ENCODE peak calls at places on chromosomes 13 and 19, in four cellular contexts. X is psoas muscle, U is NCI-H2081, P is GM12891. O is an unnamed sample.

GRCh38 chr19:10417598-10418280 is 2.6 kb upstream of the PDE4A start:
- DNase-seq in X (no peak), U (no peak), P (no peak), O (peak; percentile 35)

GRCh38 chr19:6743714-6744380 is 4.4 kb downstream of the TRIP10 start:
- DNase-seq in X (no peak), U (no peak), P (no peak), O (no peak)

GRCh38 chr19:52188822-52189744 is 769 bp upstream of the PPP2R1A start:
- DNase-seq in X (peak; percentile 79), U (peak; percentile 16), P (no peak), O (no peak)

GRCh38 chr13:77619655-77620054 is 77.8 kb upstream of the SLAIN1 start:
- DNase-seq in X (no peak), U (no peak), P (no peak), O (no peak)

GRCh38 chr13:113559061-113559460 is 25.5 kb upstream of the TFDP1 start:
- DNase-seq in X (no peak), U (no peak), P (no peak), O (no peak)

GRCh38 chr13:114167445-114167844 is 11.6 kb upstream of the CFAP97D2 start:
- DNase-seq in X (no peak), U (no peak), P (no peak), O (no peak)

GRCh38 chr19:18898533-18899408 is 2.8 kb upstream of the CERS1 start:
- DNase-seq in X (no peak), U (no peak), P (no peak), O (peak; percentile 89)

GRCh38 chr19:29806098-29806866 is 5.5 kb upstream of the CCNE1 start:
- DNase-seq in X (peak; percentile 45), U (peak; percentile 9), P (no peak), O (no peak)